ENCODE peak calls at places on chromosomes 12 and 14, in ten cellular contexts. M, N, D, X, U, K, E, Y, T and J are unnamed samples.

GRCh38 chr14:81465507-81466228 is 65.5 kb upstream of the STON2 start:
- DNase-seq in M (no peak), N (no peak), D (no peak), T (no peak), K (no peak), U (no peak), Y (no peak), E (peak), X (no peak), J (no peak)

GRCh38 chr14:89013098-89013504 is 188.7 kb downstream of the TTC8 start:
- DNase-seq in D (peak), M (no peak), U (no peak), X (peak), N (no peak), K (peak), E (no peak), Y (peak), T (no peak), J (no peak)

GRCh38 chr14:105487986-105488777 is 1.5 kb downstream of the CRIP1 start:
- DNase-seq in Y (no peak), K (peak), M (no peak), D (peak), T (no peak), X (no peak), E (no peak), N (no peak), U (no peak), J (no peak)

GRCh38 chr14:75229923-75230792 is 48.5 kb upstream of the FOS start:
- DNase-seq in D (peak), E (peak), X (peak), U (peak), N (no peak), T (peak), M (no peak), K (peak), Y (peak), J (no peak)

GRCh38 chr12:132173135-132174014 is 29.1 kb downstream of the NOC4L start:
- DNase-seq in X (no peak), D (no peak), U (no peak), Y (no peak), E (peak), K (no peak), T (no peak), M (peak), N (no peak), J (no peak)

GRCh38 chr12:131753041-131753440 is 42.2 kb downstream of the SFSWAP start:
- DNase-seq in E (no peak), N (no peak), M (no peak), Y (no peak), T (no peak), D (no peak), X (no peak), K (no peak), U (no peak), J (no peak)

GRCh38 chr14:20419404-20419803 is 6.1 kb upstream of the TEP1 start:
- DNase-seq in M (no peak), T (no peak), K (no peak), U (no peak), X (no peak), E (no peak), Y (no peak), N (no peak), D (no peak), J (no peak)

GRCh38 chr14:31829256-31829923 is 247.7 kb upstream of the ARHGAP5 start:
- DNase-seq in D (no peak), E (no peak), U (no peak), M (no peak), T (no peak), N (no peak), K (peak), Y (peak), X (peak), J (no peak)

GRCh38 chr14:54127526-54127925 is 170.9 kb upstream of the BMP4 start:
- DNase-seq in N (no peak), M (no peak), X (peak), E (no peak), K (no peak), D (no peak), T (no peak), Y (no peak), U (no peak), J (no peak)

GRCh38 chr12:103269962-103270361 is 225.8 kb downstream of the C12orf42 start:
- DNase-seq in U (no peak), E (no peak), T (no peak), M (no peak), X (peak), D (no peak), K (no peak), Y (peak), N (no peak), J (no peak)

GRCh38 chr14:67505254-67505653 is 16.7 kb upstream of the TMEM229B start:
- DNase-seq in M (no peak), T (no peak), D (no peak), Y (no peak), X (no peak), K (no peak), E (no peak), U (no peak), N (no peak), J (no peak)

GRCh38 chr12:124713436-124714082 is 146.1 kb upstream of the NCOR2 start:
- DNase-seq in Y (peak), K (no peak), E (no peak), M (no peak), D (peak), U (peak), X (peak), N (no peak), T (peak), J (no peak)

GRCh38 chr12:92786045-92786444 is 83.3 kb downstream of the PLEKHG7 start:
- DNase-seq in E (no peak), N (no peak), T (no peak), X (peak), K (no peak), M (no peak), D (no peak), U (no peak), Y (no peak), J (no peak)

GRCh38 chr12:60689137-60689536 is 1093.3 kb downstream of the SLC16A7 start:
- DNase-seq in Y (peak), M (no peak), X (no peak), D (peak), E (no peak), T (no peak), K (peak), N (no peak), U (no peak), J (no peak)
- TF ChIP-seq CTCF in Y (no peak), M (no peak), X (no peak), D (no peak), E (no peak), T (no peak), K (no peak), N (no peak), U (no peak), J (no peak)

DNA sequence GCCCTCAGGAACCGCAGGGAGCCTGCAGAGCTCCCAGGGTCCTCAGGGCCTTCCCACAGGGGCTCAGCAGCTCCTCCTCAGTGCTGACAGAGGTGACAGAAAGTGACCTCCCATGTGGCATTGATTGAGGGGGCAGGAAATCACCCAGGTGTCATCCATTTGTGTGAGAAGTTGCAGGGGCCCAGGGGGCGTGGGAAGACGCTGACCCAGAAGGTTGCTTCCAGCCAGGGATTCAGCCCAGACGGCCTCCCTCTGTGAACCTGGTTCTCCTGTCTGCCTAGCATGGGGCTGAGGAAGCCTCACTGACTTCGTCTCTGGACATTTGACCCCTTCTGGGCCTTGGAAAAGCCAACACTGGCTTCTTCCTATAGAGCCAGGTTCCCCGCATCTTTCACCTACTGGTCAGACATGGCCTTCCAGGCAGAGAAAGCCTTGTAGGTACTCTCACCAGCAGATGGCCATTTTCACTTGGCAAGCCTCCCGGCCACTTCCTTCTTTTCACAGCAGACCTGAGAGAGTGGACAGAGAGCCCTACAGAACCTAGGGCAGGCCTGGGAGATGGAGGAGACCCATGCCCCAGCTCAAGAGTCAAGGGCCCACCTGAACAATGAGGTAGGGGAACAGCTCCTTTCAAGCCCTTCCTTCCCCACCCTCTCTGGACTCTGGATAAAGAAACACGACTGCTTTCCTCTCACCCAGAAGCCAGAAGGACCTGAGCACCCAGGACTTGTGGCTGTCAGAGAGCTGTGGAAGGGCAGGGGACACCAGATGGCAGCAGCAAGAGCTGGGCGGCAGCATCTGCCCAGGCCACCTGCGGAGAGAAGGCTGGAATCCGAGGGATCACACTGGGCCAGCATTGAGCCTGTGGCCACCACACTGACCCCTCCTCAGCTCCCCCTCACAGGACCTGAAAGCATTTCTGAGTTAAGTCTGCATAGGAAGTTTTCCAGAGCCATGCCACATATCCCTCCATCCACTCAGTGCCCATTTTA is 377.8 kb downstream of the DPF3 start:
- DNase-seq in E (no peak), K (peak), Y (no peak), N (no peak), U (no peak), M (no peak), X (peak), D (no peak), T (no peak), J (no peak)
- TF ChIP-seq CTCF in E (no peak), K (no peak), Y (no peak), N (no peak), U (no peak), M (no peak), X (peak), D (no peak), T (no peak), J (no peak)

GRCh38 chr14:90109858-90110257 is 48.1 kb downstream of the KCNK13 start:
- DNase-seq in X (no peak), D (peak), N (no peak), U (no peak), M (no peak), Y (peak), E (no peak), K (peak), T (no peak), J (no peak)
- TF ChIP-seq CTCF in X (no peak), D (no peak), N (peak), U (no peak), M (peak), Y (peak), E (no peak), K (peak), T (peak), J (no peak)

GRCh38 chr12:68393398-68393797 is 61.2 kb upstream of the MDM1 start:
- DNase-seq in K (no peak), E (no peak), M (no peak), T (no peak), U (no peak), D (no peak), N (no peak), Y (no peak), X (no peak), J (no peak)
- TF ChIP-seq CTCF in K (no peak), E (no peak), M (no peak), T (no peak), U (no peak), D (no peak), N (no peak), Y (no peak), X (no peak), J (no peak)

GRCh38 chr12:32755051-32755653 is 545 bp downstream of the YARS2 start:
- DNase-seq in K (peak), N (peak), M (peak), U (peak), D (peak), Y (peak), X (peak), T (peak), E (peak), J (peak)

GRCh38 chr12:32754101-32754500 is 1.6 kb downstream of the YARS2 start:
- DNase-seq in U (no peak), D (no peak), E (no peak), M (no peak), K (no peak), N (no peak), X (no peak), Y (peak), T (no peak), J (no peak)

GRCh38 chr12:32756476-32757158 is 920 bp upstream of the YARS2 start:
- DNase-seq in N (peak), D (no peak), M (no peak), Y (no peak), K (no peak), U (no peak), X (no peak), T (no peak), E (peak), J (no peak)

GRCh38 chr12:32757159-32757556 is 1.5 kb upstream of the YARS2 start:
- DNase-seq in E (no peak), X (no peak), T (no peak), D (no peak), K (no peak), N (no peak), U (no peak), M (no peak), Y (no peak), J (no peak)

DNA sequence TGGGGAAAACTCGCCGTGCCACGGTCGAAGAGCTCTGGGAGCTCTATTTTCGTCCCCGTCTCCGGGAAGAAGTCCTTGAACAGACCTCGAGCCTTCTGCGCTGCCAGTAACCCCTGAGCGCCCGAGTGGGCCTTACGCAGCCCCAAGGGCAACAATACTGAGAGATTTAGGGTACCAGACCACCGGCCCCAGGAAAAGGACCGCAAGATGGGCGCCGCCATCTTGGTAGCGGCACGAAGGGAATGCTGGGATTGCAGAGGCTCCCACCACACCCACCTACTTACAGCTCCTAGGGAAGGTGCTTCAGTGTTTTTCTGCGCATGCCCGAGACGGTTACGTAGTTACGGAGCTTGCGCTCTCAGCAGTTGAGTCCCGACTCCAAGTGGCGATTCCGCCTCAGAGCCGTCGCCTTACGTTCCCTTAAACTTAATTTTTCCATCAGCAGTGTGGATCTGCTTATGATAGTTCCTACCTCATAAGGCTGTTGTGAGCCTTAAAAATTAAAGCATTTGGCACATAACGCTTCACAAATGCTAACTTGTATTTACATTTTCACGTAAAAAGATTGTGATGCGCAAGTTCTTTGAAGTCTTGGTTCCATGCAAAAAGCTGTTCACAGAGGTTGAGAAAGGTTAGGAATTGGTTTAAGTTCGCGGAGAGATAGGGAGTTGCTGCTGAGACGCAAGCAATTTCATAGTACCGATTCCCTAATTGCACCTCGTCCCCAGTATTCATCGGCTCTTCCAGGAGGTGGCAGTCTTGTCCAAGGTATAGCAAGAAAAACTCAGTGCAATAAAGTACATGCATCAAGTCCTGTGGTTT is at the start of gene YARS2:
- DNase-seq in N (peak), U (peak), K (peak), Y (peak), M (peak), E (peak), T (peak), D (peak), X (peak), J (peak)
- TF ChIP-seq CTCF in N (peak), U (peak), K (peak), Y (peak), M (peak), E (peak), T (peak), D (peak), X (peak), J (peak)

DNA sequence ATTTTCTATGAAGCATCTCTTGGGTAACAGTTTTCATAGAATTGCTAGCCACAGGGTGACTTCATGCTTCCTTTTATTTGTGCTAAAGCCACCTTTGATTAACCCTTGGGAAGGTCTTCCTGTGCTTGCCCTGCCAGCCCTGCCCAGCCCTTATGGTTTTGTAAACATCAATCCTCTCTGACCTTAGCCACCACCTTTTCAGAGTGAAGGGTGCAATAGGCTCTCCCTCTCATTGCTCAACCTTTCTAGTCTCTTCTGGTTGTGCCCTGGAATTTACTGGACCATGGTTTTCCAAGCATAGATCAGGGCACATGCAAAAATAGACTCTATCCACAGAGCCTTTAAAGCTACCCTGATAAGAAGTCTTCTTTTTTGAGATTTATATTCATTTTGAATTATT is 77.7 kb upstream of the FRMD6 start:
- DNase-seq in Y (no peak), T (no peak), K (no peak), D (no peak), E (no peak), M (no peak), X (no peak), U (no peak), N (no peak), J (no peak)
- TF ChIP-seq CTCF in Y (no peak), T (no peak), K (no peak), D (no peak), E (no peak), M (no peak), X (no peak), U (no peak), N (no peak), J (no peak)

GRCh38 chr14:84006643-84007137 is 1523.3 kb upstream of the FLRT2 start:
- DNase-seq in K (no peak), U (no peak), E (no peak), D (no peak), X (no peak), T (no peak), Y (peak), M (no peak), N (no peak), J (no peak)
- TF ChIP-seq CTCF in K (no peak), U (no peak), E (no peak), D (no peak), X (peak), T (no peak), Y (no peak), M (no peak), N (no peak), J (no peak)

GRCh38 chr14:56959869-56960268 is 149.6 kb upstream of the OTX2 start:
- DNase-seq in E (no peak), X (no peak), D (no peak), T (no peak), Y (no peak), M (no peak), K (no peak), U (no peak), N (no peak), J (no peak)

GRCh38 chr14:56952766-56953473 is 142.6 kb upstream of the OTX2 start:
- DNase-seq in U (no peak), D (no peak), X (no peak), K (no peak), N (no peak), T (no peak), E (no peak), Y (no peak), M (no peak), J (no peak)

GRCh38 chr14:56949828-56950227 is 139.5 kb upstream of the OTX2 start:
- DNase-seq in T (no peak), X (no peak), N (no peak), D (no peak), E (no peak), Y (peak), U (no peak), K (peak), M (no peak), J (no peak)

DNA sequence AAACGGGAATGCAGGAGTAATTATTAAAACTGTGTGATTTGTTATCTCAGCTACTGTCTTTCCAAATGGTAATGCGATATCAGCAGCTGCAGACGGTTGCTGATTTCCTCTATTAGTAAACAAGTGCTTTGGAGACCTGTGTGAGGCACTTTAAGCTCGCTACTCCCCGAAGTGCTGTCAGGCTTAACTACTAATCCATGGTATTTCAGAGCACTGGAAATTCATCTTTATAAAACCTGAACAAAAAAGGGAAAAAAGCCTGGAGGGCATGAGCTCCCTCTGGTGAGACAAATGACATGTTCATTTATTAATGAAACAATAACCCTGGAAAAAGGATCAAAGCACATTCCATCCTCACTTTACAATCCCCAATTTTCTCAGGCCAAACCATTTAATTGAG is 143.6 kb upstream of the OTX2 start:
- DNase-seq in D (no peak), E (no peak), K (no peak), N (no peak), M (no peak), T (no peak), X (no peak), U (no peak), Y (no peak), J (no peak)
- TF ChIP-seq CTCF in D (no peak), E (no peak), K (no peak), N (no peak), M (no peak), T (no peak), X (no peak), U (no peak), Y (no peak), J (no peak)

DNA sequence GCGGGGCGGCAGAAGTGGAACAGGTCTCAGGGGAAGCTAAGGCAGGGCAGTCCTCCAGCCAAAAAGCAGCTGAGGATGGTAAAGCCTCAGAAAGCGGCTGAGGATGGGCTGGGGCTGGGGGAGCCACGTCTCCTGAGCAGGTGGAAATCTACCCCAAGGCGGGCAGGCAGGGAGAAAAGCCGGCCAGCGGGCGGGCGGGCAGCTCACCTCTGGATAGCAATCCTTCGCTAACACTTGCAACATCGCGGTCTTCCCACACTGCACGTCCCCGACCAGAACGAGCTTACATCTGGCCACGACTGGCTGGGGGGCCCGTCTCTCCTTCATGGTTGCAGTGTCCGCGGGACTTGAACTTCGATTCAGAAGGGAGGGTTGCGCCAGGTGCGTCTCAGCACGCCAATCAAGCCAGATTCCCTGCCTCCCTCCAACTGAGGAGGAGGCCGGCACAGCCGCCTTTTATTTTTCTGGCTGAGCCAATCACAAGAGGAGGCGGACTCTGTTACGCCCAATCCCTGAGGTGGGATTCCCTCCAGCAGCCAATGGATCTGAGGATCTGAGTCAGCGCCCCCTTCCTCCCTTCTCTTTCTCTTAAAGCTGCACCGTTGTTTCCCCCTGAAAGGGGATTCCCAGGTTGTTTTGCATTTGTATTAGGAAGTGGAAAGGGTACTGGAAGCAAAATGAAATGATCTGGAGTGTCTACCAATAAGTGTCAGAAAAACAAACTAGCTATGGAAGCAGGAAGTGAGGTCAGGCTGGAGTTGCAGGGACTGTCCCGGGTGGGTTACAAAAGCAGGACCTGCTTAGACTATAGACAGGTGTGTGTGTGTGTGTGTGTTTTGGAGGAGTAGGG is at the start of gene RND1:
- DNase-seq in U (peak), N (peak), M (peak), X (peak), E (peak), K (peak), T (peak), Y (peak), D (peak), J (peak)
- TF ChIP-seq CTCF in U (no peak), N (peak), M (no peak), X (no peak), E (no peak), K (no peak), T (no peak), Y (no peak), D (no peak), J (peak)